ENCODE peak calls at places on chromosomes 7 and 10, in eight cellular contexts. G, H, Y, L, S, N, J and K are unnamed samples. For H3K4me1 and H3K27me3, the result is how much of the 10 kb centered on the place peaks cover.

GRCh38 chr7:24401628-24402593 is 117.9 kb downstream of the NPY start:
- DNase-seq in G (no peak), H (no peak), Y (no peak), L (no peak), S (peak), N (peak), J (no peak), K (no peak)

GRCh38 chr7:117110480-117111315 is 157.4 kb downstream of the ST7 start:
- DNase-seq in G (peak), H (no peak), Y (no peak), L (no peak), S (no peak), N (peak), J (no peak), K (no peak)

GRCh38 chr10:26221571-26221970 is 5.0 kb downstream of the GAD2 start:
- DNase-seq in G (no peak), H (no peak), Y (no peak), L (no peak), S (no peak), N (no peak), J (no peak), K (no peak)

GRCh38 chr7:4299431-4299830 is 382.7 kb upstream of the FOXK1 start:
- DNase-seq in G (no peak), H (no peak), Y (no peak), L (no peak), S (no peak), N (no peak), J (no peak), K (no peak)

GRCh38 chr7:42650171-42650570 is 261.7 kb downstream of the C7orf25 start:
- DNase-seq in G (no peak), H (no peak), Y (no peak), L (no peak), S (no peak), N (no peak), J (no peak), K (no peak)

GRCh38 chr7:141150465-141150864 is 76.6 kb downstream of the TMEM178B start:
- DNase-seq in G (no peak), H (no peak), Y (no peak), L (no peak), S (no peak), N (no peak), J (no peak), K (no peak)

GRCh38 chr7:108561047-108561619 is 8.4 kb downstream of the THAP5 start:
- DNase-seq in G (no peak), H (no peak), Y (no peak), L (no peak), S (peak), N (no peak), J (no peak), K (no peak)

GRCh38 chr7:111429781-111430180 is 132.5 kb downstream of the IMMP2L start:
- DNase-seq in G (no peak), H (no peak), Y (no peak), L (no peak), S (peak), N (no peak), J (no peak), K (no peak)

GRCh38 chr10:114779803-114780609 is 41.6 kb upstream of the FHIP2A start:
- DNase-seq in G (no peak), H (no peak), Y (no peak), L (peak), S (peak), N (no peak), J (no peak), K (no peak)

GRCh38 chr7:2168612-2169312 is 64.0 kb downstream of the MAD1L1 start:
- DNase-seq in G (no peak), H (no peak), Y (no peak), L (no peak), S (no peak), N (no peak), J (no peak), K (no peak)

GRCh38 chr7:26013551-26014083 is 138.4 kb upstream of the NFE2L3 start:
- DNase-seq in G (no peak), H (no peak), Y (no peak), L (no peak), S (no peak), N (no peak), J (no peak), K (no peak)

GRCh38 chr7:152336754-152337368 is 98.9 kb downstream of the KMT2C start:
- DNase-seq in G (peak), H (no peak), Y (no peak), L (peak), S (peak), N (peak), J (no peak), K (no peak)

GRCh38 chr7:51126324-51126723 is 190.3 kb downstream of the COBL start:
- DNase-seq in G (no peak), H (no peak), Y (no peak), L (no peak), S (no peak), N (no peak), J (no peak), K (no peak)

GRCh38 chr7:82413237-82413636 is 30.3 kb downstream of the CACNA2D1 start:
- DNase-seq in G (peak), H (no peak), Y (no peak), L (no peak), S (no peak), N (no peak), J (no peak), K (no peak)

GRCh38 chr10:72792288-72792687 is 100.3 kb downstream of the MCU start:
- DNase-seq in G (no peak), H (no peak), Y (no peak), L (no peak), S (no peak), N (no peak), J (no peak), K (no peak)

GRCh38 chr7:140639366-140640053 is 1.1 kb downstream of the DENND2A start:
- DNase-seq in G (no peak), H (no peak), Y (no peak), L (no peak), S (peak), N (no peak), J (peak), K (no peak)

GRCh38 chr10:82206831-82207230 is 331.8 kb downstream of the NRG3 start:
- DNase-seq in G (no peak), H (no peak), Y (no peak), L (no peak), S (no peak), N (no peak), J (no peak), K (no peak)

GRCh38 chr10:89228136-89228535 is 21.0 kb upstream of the CH25H start:
- DNase-seq in G (no peak), H (no peak), Y (no peak), L (no peak), S (no peak), N (no peak), J (no peak), K (no peak)

GRCh38 chr7:2997014-2997413 is 46.7 kb downstream of the CARD11 start:
- DNase-seq in G (no peak), H (no peak), Y (no peak), L (no peak), S (no peak), N (no peak), J (no peak), K (no peak)

GRCh38 chr7:20749896-20750295 is 36.8 kb downstream of the SP8 start:
- DNase-seq in G (no peak), H (no peak), Y (no peak), L (no peak), S (no peak), N (no peak), J (no peak), K (no peak)

GRCh38 chr7:24637706-24638105 is 64.5 kb downstream of the PALS2 start:
- DNase-seq in G (no peak), H (no peak), Y (no peak), L (no peak), S (peak), N (peak), J (no peak), K (no peak)

GRCh38 chr10:132407243-132407746 is 10.3 kb downstream of the PWWP2B start:
- DNase-seq in G (no peak), H (no peak), Y (no peak), L (peak), S (no peak), N (no peak), J (no peak), K (peak)

GRCh38 chr7:79241288-79242055 is 212.0 kb downstream of the MAGI2 start:
- DNase-seq in G (no peak), H (no peak), Y (no peak), L (no peak), S (peak), N (no peak), J (no peak), K (no peak)

GRCh38 chr10:42987121-42987541 is 89.7 kb upstream of the RET start:
- DNase-seq in G (peak), H (no peak), Y (no peak), L (peak), S (no peak), N (no peak), J (peak), K (no peak)

GRCh38 chr7:46534593-46535271 is 613.7 kb upstream of the IGFBP3 start:
- DNase-seq in G (no peak), H (no peak), Y (no peak), L (peak), S (no peak), N (no peak), J (no peak), K (no peak)

GRCh38 chr10:19762026-19762425 is 54.2 kb upstream of the PLXDC2 start:
- DNase-seq in G (no peak), H (no peak), Y (no peak), L (no peak), S (no peak), N (no peak), J (no peak), K (no peak)

GRCh38 chr7:34042406-34042805 is 137.1 kb downstream of the BMPER start:
- DNase-seq in G (no peak), H (no peak), Y (no peak), L (no peak), S (no peak), N (no peak), J (no peak), K (no peak)

DNA sequence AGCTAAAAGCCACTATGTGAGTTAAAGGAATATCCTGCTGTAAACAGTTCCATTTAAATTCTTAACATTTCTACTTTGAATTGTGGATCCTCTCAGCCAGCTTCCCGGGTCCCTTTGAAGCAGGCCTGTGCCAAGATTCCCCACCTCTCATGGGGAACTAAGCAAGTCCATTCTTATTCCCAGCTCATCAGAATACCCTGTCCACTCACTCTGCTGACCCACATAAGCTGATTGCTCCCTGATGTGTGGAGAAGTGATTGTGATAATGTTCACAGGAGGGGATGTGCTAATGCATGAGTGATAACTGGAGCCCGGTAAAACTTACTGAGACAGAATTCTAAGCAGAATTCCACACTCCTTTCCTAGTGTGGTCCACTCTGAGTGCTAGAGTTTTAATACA is 709.7 kb downstream of the CNTNAP2 start:
- DNase-seq in G (no peak), H (no peak), Y (no peak), L (no peak), S (no peak), N (no peak), J (no peak), K (no peak)
- H3K4me1 ChIP-seq in G (under half), H (under half), Y (under half), L (under half), S (under half), N (under half), J (under half), K (under half)

DNA sequence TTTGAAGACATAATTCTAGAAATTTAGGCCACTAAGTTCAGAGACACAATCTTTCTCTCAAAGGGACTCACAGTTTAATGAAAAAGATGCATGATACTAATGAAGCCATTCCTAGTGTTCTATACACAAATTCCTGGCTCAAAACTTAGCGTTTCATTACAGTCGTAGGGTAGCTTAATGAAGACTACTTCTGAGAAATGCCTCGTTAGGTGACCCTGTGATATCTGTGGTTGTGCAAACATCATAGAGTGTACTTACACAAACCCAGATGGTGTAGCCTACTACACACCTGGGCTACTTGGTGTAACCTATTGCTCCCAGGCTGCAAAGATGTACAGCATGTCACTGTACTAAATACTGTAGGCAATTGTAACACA is 488 bp upstream of the CHCHD3 start:
- DNase-seq in G (no peak), H (no peak), Y (no peak), L (no peak), S (no peak), N (no peak), J (no peak), K (no peak)
- H3K4me3 ChIP-seq in G (peak), H (peak), Y (peak), L (no peak), S (peak), N (peak), J (peak), K (no peak)

GRCh38 chr7:142822714-142823113 is 32.2 kb upstream of the EPHB6 start:
- DNase-seq in G (no peak), H (no peak), Y (no peak), L (no peak), S (no peak), N (no peak), J (no peak), K (no peak)
- H3K27me3 ChIP-seq in G (under half), H (under half), Y (under half), L (under half), S (under half), N (under half), J (under half), K (under half)

DNA sequence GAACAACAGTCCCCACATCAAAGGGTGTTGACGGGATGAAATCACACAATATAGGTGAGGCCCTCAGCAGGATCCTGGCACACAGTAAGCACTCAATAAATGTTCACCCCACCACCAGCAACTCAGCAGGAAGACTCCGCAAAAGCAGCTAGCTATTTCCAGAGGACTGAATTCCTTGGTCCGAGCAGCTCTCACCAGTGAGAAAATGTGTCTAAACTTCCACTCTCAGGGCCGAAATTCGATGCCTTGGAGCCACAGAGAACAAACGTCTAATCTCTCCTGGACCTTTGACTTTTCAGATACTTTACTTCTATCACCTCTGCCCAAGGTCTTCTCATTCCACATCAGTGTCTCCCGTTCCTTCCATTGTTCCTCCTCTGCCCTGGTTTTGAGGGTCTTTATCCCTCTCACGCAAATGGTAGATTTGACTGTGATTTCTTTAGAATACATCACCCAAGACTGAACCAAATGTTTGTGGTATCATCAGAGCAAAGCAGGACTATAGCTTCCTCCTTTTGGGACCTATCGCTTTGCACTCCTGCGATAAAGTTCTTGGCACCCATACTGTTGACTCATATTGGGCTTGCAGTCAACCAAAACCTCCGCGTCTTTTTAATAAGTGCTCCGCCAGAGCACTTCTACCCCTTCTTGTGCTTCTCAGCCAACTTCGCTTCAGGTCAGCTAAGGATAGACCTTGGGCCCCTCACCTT is 903 bp upstream of the NT5C2 start:
- DNase-seq in G (no peak), H (no peak), Y (no peak), L (no peak), S (no peak), N (no peak), J (no peak), K (no peak)
- H3K4me1 ChIP-seq in G (under half), H (under half), Y (half or more), L (under half), S (half or more), N (under half), J (under half), K (under half)

DNA sequence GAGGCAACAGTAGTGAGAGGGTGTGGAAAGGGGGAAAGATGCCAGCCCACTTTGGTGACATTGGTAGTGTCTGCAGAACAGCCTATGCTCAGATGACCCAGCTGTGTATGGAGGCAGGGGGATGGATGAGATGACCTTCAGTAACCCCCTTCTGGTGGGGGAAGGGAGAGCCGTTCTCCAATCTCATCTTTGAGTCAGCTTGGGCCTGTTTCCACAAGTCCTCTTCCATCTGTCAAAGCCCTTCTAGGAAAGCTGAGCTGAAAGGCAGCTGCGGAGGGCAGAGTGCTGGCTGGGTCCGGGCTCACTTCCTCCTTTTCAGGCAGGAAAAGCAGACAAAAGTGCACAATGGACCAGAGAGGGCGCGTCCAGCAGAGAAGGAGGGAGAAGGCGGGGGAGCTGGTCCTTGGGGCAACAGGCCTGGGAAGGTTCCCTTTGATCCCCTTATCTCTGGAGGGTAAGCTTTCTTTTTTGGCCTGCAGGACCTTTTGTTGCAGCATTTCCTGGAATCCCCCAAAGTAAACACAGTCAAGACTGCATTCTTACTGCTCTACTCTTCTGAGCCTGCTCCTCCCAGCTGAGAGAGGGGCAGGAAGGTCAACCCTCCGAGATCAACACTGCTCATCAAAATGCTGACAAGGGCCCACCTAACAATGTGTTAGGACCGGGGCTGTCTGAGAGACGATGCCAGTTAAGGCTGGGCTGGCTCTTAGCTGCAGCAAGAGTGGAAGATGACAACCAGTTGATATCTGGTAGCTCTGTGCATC is 1.2 kb upstream of the LRMDA start:
- DNase-seq in G (peak), H (no peak), Y (no peak), L (peak), S (no peak), N (no peak), J (peak), K (peak)
- H3K4me3 ChIP-seq in G (no peak), H (peak), Y (peak), L (no peak), S (no peak), N (no peak), J (no peak), K (no peak)

GRCh38 chr7:65268782-65269149 is 104.9 kb upstream of the ZNF92 start:
- DNase-seq in G (no peak), H (no peak), Y (no peak), L (no peak), S (no peak), N (no peak), J (no peak), K (no peak)

GRCh38 chr7:65265959-65266519 is 107.6 kb upstream of the ZNF92 start:
- DNase-seq in G (no peak), H (no peak), Y (no peak), L (no peak), S (no peak), N (no peak), J (no peak), K (no peak)

GRCh38 chr7:65264258-65264657 is 109.4 kb upstream of the ZNF92 start:
- DNase-seq in G (no peak), H (no peak), Y (no peak), L (no peak), S (no peak), N (no peak), J (no peak), K (no peak)

GRCh38 chr7:65269150-65269856 is 104.4 kb upstream of the ZNF92 start:
- DNase-seq in G (peak), H (no peak), Y (no peak), L (peak), S (peak), N (peak), J (no peak), K (no peak)
- H3K27me3 ChIP-seq in G (under half), H (under half), Y (under half), L (under half), S (under half), N (under half), J (under half), K (under half)

DNA sequence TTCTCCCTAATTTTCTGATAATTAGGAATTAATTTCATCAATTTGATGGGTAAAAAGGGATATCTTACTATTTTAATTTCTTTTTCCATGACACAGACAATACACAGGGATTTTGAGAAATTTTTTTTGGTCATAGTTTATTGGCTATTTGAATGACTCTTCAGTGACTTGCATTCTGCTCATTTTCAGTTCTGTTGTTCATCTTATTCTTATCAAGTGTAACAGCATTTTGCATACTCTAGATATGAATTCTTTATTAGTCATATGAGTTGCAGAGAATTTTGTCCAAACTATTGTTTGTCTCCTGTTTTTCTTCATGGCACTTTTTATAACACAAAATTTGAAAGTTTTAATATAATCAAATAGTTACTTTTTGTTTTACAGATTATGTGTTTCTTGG is 41.7 kb downstream of the MKLN1 start:
- DNase-seq in G (no peak), H (no peak), Y (no peak), L (no peak), S (no peak), N (no peak), J (no peak), K (no peak)
- H3K4me1 ChIP-seq in G (under half), H (under half), Y (under half), L (under half), S (half or more), N (under half), J (half or more), K (under half)